ENCODE peak calls at places on chromosomes 2 and 18, in eight cellular contexts. One of them, this sample, is unnamed.

GRCh38 chr2:17867133-17867532 is 11.3 kb upstream of the KCNS3 start:
- DNase-seq in EL: no peak
- DNase-seq in effector CD4-positive, alpha-beta T cell: no peak
- DNase-seq in stomach: no peak
- DNase-seq in HS-5: no peak
- DNase-seq in GM23338: no peak
- DNase-seq in activated naive CD8-positive, alpha-beta T cell treated with anti-CD3 and anti-CD28 coated beads, Interleukin-2, amount 50 U/mL, for 24 hours: no peak
- DNase-seq in HFFc6: no peak
- DNase-seq in this sample: no peak

GRCh38 chr2:46549159-46549902 is 70.0 kb downstream of the TMEM247 start:
- DNase-seq in HFFc6: no peak
- DNase-seq in HS-5: no peak
- DNase-seq in EL: no peak
- DNase-seq in activated naive CD8-positive, alpha-beta T cell treated with anti-CD3 and anti-CD28 coated beads, Interleukin-2, amount 50 U/mL, for 24 hours: no peak
- DNase-seq in GM23338: no peak
- DNase-seq in effector CD4-positive, alpha-beta T cell: no peak
- DNase-seq in stomach: no peak
- DNase-seq in this sample: no peak

GRCh38 chr2:70678576-70679143 is 89.3 kb downstream of the ADD2 start:
- DNase-seq in HS-5: no peak
- DNase-seq in activated naive CD8-positive, alpha-beta T cell treated with anti-CD3 and anti-CD28 coated beads, Interleukin-2, amount 50 U/mL, for 24 hours: no peak
- DNase-seq in HFFc6: no peak
- DNase-seq in stomach: no peak
- DNase-seq in GM23338: no peak
- DNase-seq in EL: no peak
- DNase-seq in effector CD4-positive, alpha-beta T cell: no peak
- DNase-seq in this sample: no peak

GRCh38 chr2:111209045-111209514 is 88.4 kb downstream of the BCL2L11 start:
- DNase-seq in activated naive CD8-positive, alpha-beta T cell treated with anti-CD3 and anti-CD28 coated beads, Interleukin-2, amount 50 U/mL, for 24 hours: peak
- DNase-seq in effector CD4-positive, alpha-beta T cell: no peak
- DNase-seq in stomach: no peak
- DNase-seq in HS-5: no peak
- DNase-seq in GM23338: no peak
- DNase-seq in HFFc6: peak
- DNase-seq in EL: peak
- DNase-seq in this sample: no peak

GRCh38 chr2:106781196-106781595 is 104.8 kb downstream of the ST6GAL2 start:
- DNase-seq in GM23338: no peak
- DNase-seq in EL: no peak
- DNase-seq in stomach: no peak
- DNase-seq in HFFc6: no peak
- DNase-seq in activated naive CD8-positive, alpha-beta T cell treated with anti-CD3 and anti-CD28 coated beads, Interleukin-2, amount 50 U/mL, for 24 hours: no peak
- DNase-seq in HS-5: no peak
- DNase-seq in effector CD4-positive, alpha-beta T cell: no peak
- DNase-seq in this sample: no peak

GRCh38 chr18:76658627-76659026 is 163.6 kb upstream of the ZNF516 start:
- DNase-seq in HFFc6: no peak
- DNase-seq in effector CD4-positive, alpha-beta T cell: no peak
- DNase-seq in stomach: no peak
- DNase-seq in activated naive CD8-positive, alpha-beta T cell treated with anti-CD3 and anti-CD28 coated beads, Interleukin-2, amount 50 U/mL, for 24 hours: peak
- DNase-seq in GM23338: peak
- DNase-seq in HS-5: no peak
- DNase-seq in EL: no peak
- DNase-seq in this sample: no peak

GRCh38 chr2:36476411-36476810 is 120.8 kb downstream of the CRIM1 start:
- DNase-seq in GM23338: no peak
- DNase-seq in EL: peak
- DNase-seq in HS-5: no peak
- DNase-seq in activated naive CD8-positive, alpha-beta T cell treated with anti-CD3 and anti-CD28 coated beads, Interleukin-2, amount 50 U/mL, for 24 hours: no peak
- DNase-seq in stomach: no peak
- DNase-seq in effector CD4-positive, alpha-beta T cell: no peak
- DNase-seq in HFFc6: no peak
- DNase-seq in this sample: no peak

GRCh38 chr2:232204457-232204931 is 174.1 kb upstream of the ALPP start:
- DNase-seq in HFFc6: no peak
- DNase-seq in effector CD4-positive, alpha-beta T cell: no peak
- DNase-seq in HS-5: no peak
- DNase-seq in EL: no peak
- DNase-seq in activated naive CD8-positive, alpha-beta T cell treated with anti-CD3 and anti-CD28 coated beads, Interleukin-2, amount 50 U/mL, for 24 hours: no peak
- DNase-seq in GM23338: no peak
- DNase-seq in stomach: peak
- DNase-seq in this sample: no peak

GRCh38 chr18:30929065-30929464 is 113.5 kb downstream of the DSC3 start:
- DNase-seq in HS-5: no peak
- DNase-seq in EL: no peak
- DNase-seq in effector CD4-positive, alpha-beta T cell: no peak
- DNase-seq in GM23338: no peak
- DNase-seq in HFFc6: no peak
- DNase-seq in stomach: no peak
- DNase-seq in activated naive CD8-positive, alpha-beta T cell treated with anti-CD3 and anti-CD28 coated beads, Interleukin-2, amount 50 U/mL, for 24 hours: no peak
- DNase-seq in this sample: no peak

GRCh38 chr2:10316860-10317259 is 14.2 kb downstream of the HPCAL1 start:
- DNase-seq in activated naive CD8-positive, alpha-beta T cell treated with anti-CD3 and anti-CD28 coated beads, Interleukin-2, amount 50 U/mL, for 24 hours: no peak
- DNase-seq in HFFc6: no peak
- DNase-seq in HS-5: no peak
- DNase-seq in effector CD4-positive, alpha-beta T cell: no peak
- DNase-seq in EL: no peak
- DNase-seq in GM23338: peak
- DNase-seq in stomach: no peak
- DNase-seq in this sample: no peak

GRCh38 chr2:111119004-111119846 is 1.5 kb upstream of the BCL2L11 start:
- DNase-seq in HS-5: no peak
- DNase-seq in EL: no peak
- DNase-seq in activated naive CD8-positive, alpha-beta T cell treated with anti-CD3 and anti-CD28 coated beads, Interleukin-2, amount 50 U/mL, for 24 hours: peak
- DNase-seq in stomach: no peak
- DNase-seq in GM23338: peak
- DNase-seq in effector CD4-positive, alpha-beta T cell: peak
- DNase-seq in HFFc6: no peak
- DNase-seq in this sample: peak

GRCh38 chr2:233584210-233584609 is 17.6 kb upstream of the USP40 start:
- DNase-seq in HS-5: no peak
- DNase-seq in stomach: no peak
- DNase-seq in GM23338: no peak
- DNase-seq in HFFc6: no peak
- DNase-seq in effector CD4-positive, alpha-beta T cell: no peak
- DNase-seq in activated naive CD8-positive, alpha-beta T cell treated with anti-CD3 and anti-CD28 coated beads, Interleukin-2, amount 50 U/mL, for 24 hours: no peak
- DNase-seq in EL: no peak
- DNase-seq in this sample: no peak

GRCh38 chr2:71458413-71459083 is 5.2 kb downstream of the DYSF start:
- DNase-seq in activated naive CD8-positive, alpha-beta T cell treated with anti-CD3 and anti-CD28 coated beads, Interleukin-2, amount 50 U/mL, for 24 hours: no peak
- DNase-seq in GM23338: no peak
- DNase-seq in stomach: no peak
- DNase-seq in HS-5: no peak
- DNase-seq in effector CD4-positive, alpha-beta T cell: no peak
- DNase-seq in EL: peak
- DNase-seq in HFFc6: peak
- DNase-seq in this sample: no peak

This sample was measured in colonic mucosa.